ENCODE peak calls at places on chromosomes 6 and 20, in ten cellular contexts. P, V, X, M, G, Z, H, J, L and B are unnamed samples.

GRCh38 chr6:77264970-77265369 is 198.3 kb downstream of the HTR1B start:
- DNase-seq in P (no peak), V (no peak), X (no peak), M (no peak), G (no peak), Z (no peak), H (no peak), J (no peak), L (no peak), B (no peak)

GRCh38 chr6:84528201-84528600 is 236.2 kb downstream of the TBX18 start:
- DNase-seq in P (no peak), V (no peak), X (no peak), M (no peak), G (no peak), Z (no peak), H (no peak), J (no peak), L (no peak), B (no peak)

GRCh38 chr20:56299362-56299761 is 50.8 kb downstream of the MC3R start:
- DNase-seq in P (no peak), V (no peak), X (no peak), M (peak; percentile 25), G (no peak), Z (no peak), H (no peak), J (no peak), L (no peak), B (no peak)

GRCh38 chr6:21123485-21124436 is 469.8 kb upstream of the SOX4 start:
- DNase-seq in P (no peak), V (no peak), X (no peak), M (no peak), G (no peak), Z (no peak), H (no peak), J (no peak), L (no peak), B (no peak)

GRCh38 chr6:105482227-105482839 is 79.5 kb upstream of the PREP start:
- DNase-seq in P (peak; percentile 38), V (no peak), X (no peak), M (no peak), G (no peak), Z (peak; percentile 52), H (peak; percentile 59), J (no peak), L (no peak), B (no peak)

GRCh38 chr6:143896096-143896880 is 32.0 kb downstream of the ZC2HC1B start:
- DNase-seq in P (no peak), V (peak; percentile 42), X (no peak), M (no peak), G (no peak), Z (no peak), H (no peak), J (no peak), L (no peak), B (no peak)

GRCh38 chr6:159451051-159451450 is 242.0 kb downstream of the SOD2 start:
- DNase-seq in P (peak; percentile 78), V (no peak), X (no peak), M (no peak), G (no peak), Z (no peak), H (no peak), J (no peak), L (no peak), B (no peak)

GRCh38 chr6:142411145-142411544 is 109.3 kb downstream of the ADGRG6 start:
- DNase-seq in P (no peak), V (no peak), X (no peak), M (no peak), G (no peak), Z (no peak), H (no peak), J (no peak), L (no peak), B (no peak)

GRCh38 chr20:22001886-22002285 is 296.4 kb downstream of the PAX1 start:
- DNase-seq in P (no peak), V (no peak), X (no peak), M (no peak), G (no peak), Z (no peak), H (no peak), J (no peak), L (no peak), B (no peak)

GRCh38 chr20:9068896-9069663 is at the start of gene PLCB4:
- DNase-seq in P (peak; percentile 66), V (no peak), X (no peak), M (peak; percentile 88), G (no peak), Z (no peak), H (peak; percentile 64), J (peak; percentile 82), L (peak; percentile 70), B (no peak)

GRCh38 chr6:41778895-41779294 is 805 bp downstream of the FRS3 start:
- DNase-seq in P (no peak), V (no peak), X (no peak), M (no peak), G (no peak), Z (no peak), H (no peak), J (no peak), L (no peak), B (no peak)
- TF ChIP-seq POLR2A in P (no peak), V (no peak), X (no peak), M (no peak), G (no peak), Z (no peak), H (no peak), J (no peak), L (no peak), B (no peak)

DNA sequence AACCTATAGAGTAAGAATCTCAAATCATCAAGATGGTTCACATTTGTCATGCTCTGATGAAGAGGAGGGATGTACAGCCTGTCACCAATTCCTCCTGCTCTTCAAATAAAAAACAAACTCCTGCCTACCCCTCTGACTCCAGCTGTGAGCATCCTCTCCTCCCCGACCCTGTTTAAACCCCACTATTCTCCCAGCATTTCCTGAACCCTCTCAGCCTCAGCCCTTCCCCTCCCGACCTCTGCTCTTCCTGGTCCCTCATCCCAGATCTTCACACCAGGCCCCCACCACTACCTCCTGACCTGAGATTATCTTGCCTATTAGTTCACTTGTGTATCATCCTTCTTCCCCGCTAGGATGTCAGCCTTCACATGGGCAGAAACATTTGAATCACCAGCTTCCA is 75.8 kb downstream of the ZMYND8 start:
- DNase-seq in P (no peak), V (no peak), X (no peak), M (no peak), G (no peak), Z (no peak), H (no peak), J (no peak), L (no peak), B (no peak)
- TF ChIP-seq POLR2A in P (no peak), V (no peak), X (no peak), M (no peak), G (no peak), Z (no peak), H (no peak), J (no peak), L (no peak), B (no peak)

DNA sequence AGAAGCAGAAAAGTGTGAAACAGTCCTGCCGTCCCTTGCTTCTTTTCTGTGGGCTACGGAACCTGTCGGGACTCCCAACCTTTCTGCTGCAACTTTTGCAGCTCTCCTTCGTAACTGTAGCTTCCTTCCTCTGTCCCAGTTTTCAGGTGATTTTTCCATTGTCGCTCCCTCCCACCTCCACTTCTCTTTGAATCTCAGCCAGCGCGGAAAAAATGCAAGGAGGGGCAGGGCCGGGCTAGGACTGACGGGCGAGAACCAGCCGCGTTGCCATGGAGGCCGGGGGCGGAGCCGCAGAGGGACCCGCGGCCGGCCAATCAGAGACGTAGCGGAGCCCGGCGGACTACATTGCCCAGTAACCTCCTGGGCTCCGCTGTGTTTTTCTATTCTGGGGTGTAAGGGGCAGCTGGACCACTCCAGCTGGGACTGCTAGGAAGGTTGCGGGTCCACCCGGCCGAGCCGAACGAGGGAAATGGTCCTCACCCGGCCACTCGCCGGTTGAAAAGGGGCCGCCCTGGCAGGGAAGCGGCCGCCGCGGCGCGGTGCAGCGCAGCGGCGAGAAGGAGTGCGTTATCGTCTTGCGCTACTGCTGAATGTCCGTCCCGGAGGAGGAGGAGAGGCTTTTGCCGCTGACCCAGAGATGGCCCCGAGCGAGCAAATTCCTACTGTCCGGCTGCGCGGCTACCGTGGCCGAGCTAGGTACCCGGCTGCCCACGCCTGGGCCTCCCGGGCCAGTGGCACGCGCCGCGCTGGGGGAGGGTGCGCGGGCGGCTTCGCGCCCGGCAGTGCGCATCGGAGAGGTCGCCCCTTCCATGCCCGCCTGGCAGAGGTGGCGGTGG is at the start of the genes CYP39A1 and SLC25A27:
- DNase-seq in P (peak; percentile 59), V (peak; percentile 93), X (peak; percentile 96), M (peak; percentile 73), G (peak; percentile 90), Z (peak; percentile 93), H (peak; percentile 95), J (no peak), L (peak; percentile 96), B (peak; percentile 98)
- TF ChIP-seq POLR2A in P (no peak), V (no peak), X (no peak), M (no peak), G (peak; percentile 83), Z (peak; percentile 21), H (peak; percentile 82), J (no peak), L (peak; percentile 30), B (peak; percentile 89)

GRCh38 chr6:57317060-57317943 is at the start of gene PRIM2:
- DNase-seq in P (peak; percentile 76), V (peak; percentile 84), X (peak; percentile 94), M (peak; percentile 83), G (peak; percentile 69), Z (peak; percentile 82), H (peak; percentile 83), J (peak; percentile 89), L (peak; percentile 86), B (peak; percentile 92)
- TF ChIP-seq POLR2A in P (peak; percentile 7), V (no peak), X (no peak), M (peak; percentile 71), G (no peak), Z (no peak), H (peak; percentile 37), J (peak; percentile 67), L (no peak), B (peak; percentile 32)

DNA sequence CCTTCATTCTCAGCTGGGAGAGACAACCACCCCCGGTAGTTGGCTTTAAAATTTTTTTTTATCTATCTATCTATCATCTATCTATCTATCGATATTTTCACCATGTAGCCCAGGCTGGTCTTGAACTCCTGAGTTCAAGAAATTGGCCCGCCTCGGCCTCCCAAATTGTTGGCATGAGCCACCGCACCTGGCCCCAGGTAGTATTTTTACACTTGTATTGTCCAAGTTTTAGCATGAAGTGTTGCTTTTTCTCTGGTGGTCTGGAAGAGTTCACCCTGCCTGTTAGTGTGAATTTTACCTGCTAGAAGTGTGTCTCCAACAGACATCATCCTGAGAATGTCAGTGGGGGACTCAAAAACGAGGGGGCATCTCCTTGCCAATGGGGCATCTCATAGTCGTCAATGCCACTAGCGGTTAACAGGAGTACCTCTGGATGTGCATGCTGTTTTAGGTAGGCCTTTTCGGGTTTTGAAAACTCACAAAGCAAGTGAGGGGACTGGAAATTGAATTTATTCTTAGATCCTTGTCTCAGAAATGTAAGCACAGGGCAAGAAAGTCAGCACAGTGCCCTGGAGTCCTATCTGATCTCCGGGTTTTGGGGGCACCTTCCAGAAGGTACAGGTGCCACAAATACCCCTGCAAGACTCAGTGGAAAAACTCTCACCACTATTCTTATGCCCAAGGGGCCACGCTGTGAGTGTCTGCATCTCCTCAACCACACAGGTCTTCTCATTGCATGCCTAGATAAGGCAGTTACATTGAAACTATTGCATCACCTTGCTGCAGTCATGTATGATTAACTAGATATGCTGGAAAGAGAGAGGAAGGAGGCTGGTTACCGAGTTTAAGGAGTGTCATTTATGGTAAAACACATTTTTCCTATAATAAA is 37.1 kb downstream of the TNFAIP3 start:
- DNase-seq in P (peak; percentile 52), V (no peak), X (no peak), M (peak; percentile 11), G (no peak), Z (no peak), H (no peak), J (no peak), L (no peak), B (no peak)
- TF ChIP-seq POLR2A in P (no peak), V (no peak), X (no peak), M (no peak), G (no peak), Z (no peak), H (no peak), J (no peak), L (no peak), B (no peak)